ENCODE peak calls at places on chromosomes 12 and 14, in five cellular contexts. O, E, N, B and Q are unnamed samples.

GRCh38 chr14:94392510-94392935 is 4.1 kb upstream of the SERPINA1 start:
- DNase-seq in O (no peak), E (no peak), N (no peak), B (peak; percentile 91), Q (peak; percentile 91)

GRCh38 chr14:38238881-38239280 is 17.0 kb downstream of the CLEC14A start:
- DNase-seq in O (no peak), E (no peak), N (no peak), B (no peak), Q (no peak)

GRCh38 chr12:58540480-58541299 is 379.6 kb downstream of the LRIG3 start:
- DNase-seq in O (peak; percentile 76), E (peak; percentile 88), N (peak; percentile 61), B (peak; percentile 90), Q (no peak)

GRCh38 chr12:61923152-61923551 is 337.1 kb upstream of the USP15 start:
- DNase-seq in O (no peak), E (no peak), N (no peak), B (no peak), Q (no peak)

GRCh38 chr12:109174468-109174867 is 58.1 kb downstream of the ACACB start:
- DNase-seq in O (no peak), E (no peak), N (no peak), B (no peak), Q (no peak)

GRCh38 chr12:128830505-128830893 is 6.7 kb upstream of the SLC15A4 start:
- DNase-seq in O (no peak), E (no peak), N (no peak), B (no peak), Q (no peak)

GRCh38 chr12:98696036-98696646 is 51.1 kb downstream of the APAF1 start:
- DNase-seq in O (no peak), E (no peak), N (no peak), B (no peak), Q (no peak)

GRCh38 chr12:28578361-28578760 is 388.1 kb downstream of the CCDC91 start:
- DNase-seq in O (no peak), E (no peak), N (no peak), B (no peak), Q (no peak)

GRCh38 chr12:92821142-92821541 is 108.0 kb downstream of the EEA1 start:
- DNase-seq in O (no peak), E (no peak), N (no peak), B (no peak), Q (no peak)

GRCh38 chr14:89773644-89774316 is 180.8 kb downstream of the EFCAB11 start:
- DNase-seq in O (no peak), E (peak; percentile 40), N (peak; percentile 53), B (peak; percentile 33), Q (peak; percentile 78)

DNA sequence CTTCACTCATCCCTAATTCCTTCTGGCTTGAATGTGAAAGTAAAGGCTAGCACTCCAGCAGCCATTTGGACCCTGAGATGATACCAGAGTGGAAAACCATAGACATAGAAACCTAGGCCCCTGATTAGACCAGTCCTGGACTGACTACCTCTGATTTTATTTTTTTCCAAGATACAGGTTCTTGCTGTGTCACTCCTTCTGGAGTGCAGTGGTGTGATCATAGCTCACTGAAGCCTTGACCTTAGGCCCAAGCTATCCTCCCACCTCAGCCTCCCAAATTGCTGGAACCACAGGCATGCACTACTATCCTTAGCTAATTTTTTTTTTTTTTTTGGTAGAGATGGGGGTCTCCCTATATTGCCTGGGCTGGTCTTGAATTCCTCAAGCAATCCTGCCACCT is 74.4 kb upstream of the STAC3 start:
- DNase-seq in O (no peak), E (no peak), N (no peak), B (no peak), Q (no peak)
- TF ChIP-seq CTCF in O (no peak), E (no peak), N (no peak), B (no peak), Q (no peak)

DNA sequence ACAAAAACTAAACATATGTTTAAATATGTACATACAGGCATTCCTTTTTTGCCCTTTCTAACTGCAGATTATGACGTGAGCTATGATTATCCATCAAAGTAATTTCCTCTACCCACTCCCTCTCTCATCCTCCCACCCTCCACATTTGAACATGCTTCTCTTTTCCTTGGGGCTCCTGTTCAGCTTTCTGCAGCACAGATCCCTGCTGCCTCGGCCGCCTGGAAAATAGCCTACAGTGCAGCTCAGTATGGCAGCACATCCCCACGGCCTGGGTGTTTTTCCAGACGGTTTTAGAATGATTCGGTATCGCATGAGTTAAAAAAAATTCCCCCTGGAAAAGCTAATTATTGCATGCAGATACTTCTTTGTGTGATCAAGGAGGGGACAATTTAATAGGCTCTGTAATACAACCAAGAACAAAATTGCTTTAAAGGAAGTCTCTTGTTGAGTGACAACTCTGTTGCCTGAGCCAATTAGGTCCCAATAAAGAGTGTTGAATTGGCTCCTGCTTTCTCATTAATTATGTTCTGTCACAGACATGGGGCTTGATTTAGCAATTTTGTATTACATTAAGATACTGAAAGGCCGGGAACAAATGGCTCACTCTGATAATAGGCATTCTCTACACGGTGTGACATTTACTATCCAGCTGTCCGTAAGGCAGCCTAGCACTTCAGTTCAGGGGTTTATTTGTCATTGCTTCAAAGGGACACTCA is 286.0 kb upstream of the G2E3 start:
- DNase-seq in O (no peak), E (peak; percentile 13), N (no peak), B (no peak), Q (no peak)
- TF ChIP-seq CTCF in O (no peak), E (no peak), N (no peak), B (no peak), Q (no peak)

DNA sequence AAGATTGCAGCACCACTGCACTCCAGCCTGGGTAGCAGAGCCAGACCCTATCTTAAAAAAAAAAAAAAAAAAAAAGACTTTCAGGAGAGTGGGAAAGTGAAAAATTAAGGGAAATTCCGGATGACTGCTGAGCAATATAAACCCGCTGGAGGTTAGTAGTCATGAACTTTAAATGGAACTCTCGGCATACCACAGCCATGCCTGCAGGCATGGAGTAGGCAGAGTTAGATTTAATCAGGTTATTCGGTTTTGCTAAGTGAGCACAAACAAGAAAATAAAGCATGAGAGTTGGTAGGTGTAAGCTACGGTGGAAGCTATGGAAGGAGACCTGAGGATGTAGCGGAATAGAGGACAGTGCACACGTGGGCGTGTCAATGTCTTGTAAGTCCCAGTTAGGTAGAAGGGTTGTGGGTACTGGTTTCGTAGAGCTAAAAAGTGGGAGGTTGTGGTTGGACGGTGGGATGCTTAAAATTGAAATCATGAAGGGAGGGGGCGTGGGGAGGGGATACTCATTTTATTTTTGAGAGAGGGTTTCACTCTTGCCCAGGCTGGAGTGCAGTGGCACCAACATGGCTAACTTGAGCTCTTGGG is 11.8 kb upstream of the TUBA1C start:
- DNase-seq in O (no peak), E (no peak), N (no peak), B (no peak), Q (no peak)
- TF ChIP-seq CTCF in O (no peak), E (no peak), N (no peak), B (no peak), Q (no peak)

DNA sequence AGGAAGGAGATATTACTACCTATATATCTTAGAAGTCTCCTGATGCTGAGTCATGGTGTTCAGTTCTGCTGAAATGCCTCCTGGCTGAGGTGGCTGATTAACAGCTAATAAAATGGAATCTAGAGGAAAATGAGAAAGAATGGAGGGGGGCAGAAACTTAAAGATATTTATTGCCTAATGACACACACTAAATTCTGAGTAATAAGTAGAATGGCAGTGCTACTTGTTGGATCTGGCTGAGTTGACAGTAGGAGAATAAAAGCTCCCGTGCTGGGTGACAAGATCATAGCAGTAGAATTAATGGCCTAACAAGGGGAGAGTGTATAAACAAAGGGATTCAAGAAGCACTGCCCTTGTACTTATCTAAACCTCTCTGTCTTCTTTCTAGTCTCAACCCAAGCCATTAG is 137.5 kb downstream of the CNTN1 start:
- DNase-seq in O (no peak), E (no peak), N (no peak), B (no peak), Q (no peak)
- TF ChIP-seq CTCF in O (no peak), E (no peak), N (no peak), B (no peak), Q (no peak)

GRCh38 chr12:48198619-48198973 is 4.5 kb downstream of the OR10AD1 start:
- DNase-seq in O (peak; percentile 39), E (no peak), N (peak; percentile 31), B (peak; percentile 14), Q (no peak)

GRCh38 chr12:48199784-48200198 is 3.3 kb downstream of the OR10AD1 start:
- DNase-seq in O (peak; percentile 30), E (no peak), N (no peak), B (peak; percentile 50), Q (no peak)

GRCh38 chr12:48198985-48199384 is 4.1 kb downstream of the OR10AD1 start:
- DNase-seq in O (no peak), E (no peak), N (no peak), B (no peak), Q (no peak)

GRCh38 chr12:48197967-48198618 is 5.0 kb downstream of the OR10AD1 start:
- DNase-seq in O (peak; percentile 93), E (peak; percentile 85), N (peak; percentile 97), B (peak; percentile 95), Q (peak; percentile 96)

DNA sequence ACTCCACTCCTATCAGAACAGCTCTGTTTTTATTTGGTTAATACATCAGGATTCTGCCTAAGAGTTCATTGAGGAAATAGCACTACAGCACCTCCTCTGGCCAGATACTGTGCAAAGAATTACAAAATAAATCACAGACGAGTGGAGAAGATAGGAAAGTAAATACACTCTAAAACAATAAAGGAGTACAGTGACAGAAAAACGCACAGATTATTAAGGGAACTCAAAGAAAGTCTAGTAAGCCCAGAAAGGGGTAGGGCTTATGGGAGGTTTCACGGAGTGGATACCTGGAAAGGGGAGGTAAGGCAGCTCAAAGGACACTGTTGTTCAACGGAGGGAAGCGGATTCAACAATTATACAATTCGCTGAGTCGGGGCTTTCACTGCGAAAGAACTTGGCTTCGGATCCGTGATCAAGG is 5.5 kb downstream of the OR10AD1 start:
- DNase-seq in O (no peak), E (no peak), N (no peak), B (peak; percentile 60), Q (no peak)
- TF ChIP-seq CTCF in O (peak; percentile 50), E (peak; percentile 58), N (peak; percentile 38), B (peak; percentile 61), Q (peak; percentile 74)

DNA sequence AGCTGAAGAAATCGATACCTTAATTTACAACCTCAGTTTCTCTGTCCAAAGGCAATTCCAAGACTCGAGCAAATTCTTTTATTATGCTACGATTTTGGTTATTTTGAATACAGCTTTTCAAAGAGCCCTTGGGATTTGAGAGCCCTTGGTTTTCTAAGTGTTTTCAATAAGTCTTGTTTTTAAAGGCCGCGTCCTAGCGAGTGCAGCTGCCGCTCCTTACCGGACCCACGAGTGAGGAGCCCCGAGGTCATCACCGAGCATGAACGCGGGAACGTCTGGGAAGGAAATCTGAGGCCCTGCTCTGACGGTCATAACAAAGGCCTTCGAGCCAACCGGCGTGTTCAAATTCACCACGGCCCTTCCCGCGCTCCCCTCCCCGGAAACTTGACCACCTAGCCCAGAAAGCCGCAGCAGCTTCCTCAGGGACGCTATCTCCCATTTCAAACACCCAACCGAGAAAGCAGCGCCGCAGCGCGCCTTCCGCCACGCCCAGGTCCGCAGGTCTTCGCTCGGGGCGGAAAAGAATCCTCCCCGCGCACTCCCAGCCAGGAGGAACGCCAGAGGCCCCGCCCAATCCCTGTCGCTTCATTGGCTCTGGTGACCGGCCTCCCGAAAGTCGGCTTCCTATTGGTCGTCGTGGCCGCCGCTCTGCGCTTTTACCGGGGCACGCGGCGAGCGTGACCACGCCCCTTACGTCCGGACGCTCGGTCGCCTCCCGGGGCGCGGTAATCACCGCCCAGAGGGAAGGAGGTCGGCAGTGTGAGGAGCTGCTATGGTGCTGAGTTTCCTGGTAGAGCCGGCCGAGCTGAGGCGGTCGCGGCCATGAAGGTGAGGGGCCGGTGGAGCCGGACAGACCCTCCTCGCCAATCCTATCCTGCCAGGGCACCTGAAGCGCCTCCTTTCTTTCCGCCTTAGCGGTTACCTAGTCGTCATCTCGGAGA is at the start of gene RNF34:
- DNase-seq in O (peak; percentile 99), E (peak; percentile 100), N (peak; percentile 99), B (peak; percentile 98), Q (peak; percentile 98)
- TF ChIP-seq CTCF in O (no peak), E (no peak), N (no peak), B (no peak), Q (no peak)